ENCODE peak calls at places on chromosomes 3 and 15, in five cellular contexts. N, H, Z, T and K are unnamed samples.

GRCh38 chr15:55289573-55290360 is at the start of gene RAB27A:
- DNase-seq in N (peak), H (peak), Z (peak), T (peak), K (peak)

GRCh38 chr15:79640206-79640605 is 208.1 kb downstream of the MINAR1 start:
- DNase-seq in N (no peak), H (no peak), Z (peak), T (no peak), K (no peak)

GRCh38 chr3:190562866-190563525 is 49.1 kb downstream of the IL1RAP start:
- DNase-seq in N (no peak), H (no peak), Z (no peak), T (no peak), K (no peak)

GRCh38 chr3:57256844-57257243 is 29.3 kb downstream of the APPL1 start:
- DNase-seq in N (no peak), H (no peak), Z (no peak), T (peak), K (no peak)

GRCh38 chr3:186985713-186986364 is 55.5 kb downstream of the ST6GAL1 start:
- DNase-seq in N (no peak), H (no peak), Z (no peak), T (no peak), K (no peak)

GRCh38 chr3:106302451-106303221 is 433.8 kb upstream of the CBLB start:
- DNase-seq in N (no peak), H (no peak), Z (no peak), T (no peak), K (no peak)

GRCh38 chr3:46087871-46088270 is 60.6 kb upstream of the XCR1 start:
- DNase-seq in N (no peak), H (peak), Z (peak), T (no peak), K (no peak)

GRCh38 chr3:27340524-27340923 is 28.7 kb downstream of the NEK10 start:
- DNase-seq in N (no peak), H (no peak), Z (no peak), T (no peak), K (no peak)

GRCh38 chr15:58221591-58222241 is 83.5 kb downstream of the AQP9 start:
- DNase-seq in N (no peak), H (no peak), Z (peak), T (no peak), K (no peak)

GRCh38 chr15:69504352-69505040 is 51.9 kb downstream of the RPLP1 start:
- DNase-seq in N (no peak), H (no peak), Z (no peak), T (no peak), K (no peak)

GRCh38 chr15:90336705-90337141 is 15.4 kb upstream of the ZNF774 start:
- DNase-seq in N (no peak), H (no peak), Z (peak), T (peak), K (no peak)

GRCh38 chr15:100338971-100339444 is 2.8 kb downstream of the ADAMTS17 start:
- DNase-seq in N (peak), H (peak), Z (peak), T (peak), K (peak)

GRCh38 chr3:172029425-172030128 is 9.8 kb upstream of the FNDC3B start:
- DNase-seq in N (no peak), H (no peak), Z (no peak), T (no peak), K (no peak)

GRCh38 chr3:152316318-152316717 is 47.6 kb downstream of the MBNL1 start:
- DNase-seq in N (no peak), H (no peak), Z (no peak), T (no peak), K (no peak)
- TF ChIP-seq POLR2A in N (no peak), H (no peak), Z (no peak), T (no peak), K (no peak)

GRCh38 chr3:49689046-49689886 is at the start of the genes MST1 and RNF123:
- DNase-seq in N (peak), H (peak), Z (peak), T (peak), K (peak)
- TF ChIP-seq POLR2A in N (no peak), H (no peak), Z (peak), T (peak), K (peak)

GRCh38 chr3:108125151-108125540 is 34.3 kb upstream of the CD47 start:
- DNase-seq in N (no peak), H (no peak), Z (no peak), T (no peak), K (no peak)

GRCh38 chr3:108127301-108127988 is 36.6 kb upstream of the CD47 start:
- DNase-seq in N (no peak), H (no peak), Z (no peak), T (no peak), K (no peak)

GRCh38 chr3:108126348-108126747 is 35.5 kb upstream of the CD47 start:
- DNase-seq in N (no peak), H (no peak), Z (no peak), T (no peak), K (no peak)

GRCh38 chr3:108124337-108125150 is 33.7 kb upstream of the CD47 start:
- DNase-seq in N (no peak), H (no peak), Z (no peak), T (no peak), K (no peak)

GRCh38 chr3:108125550-108126071 is 34.8 kb upstream of the CD47 start:
- DNase-seq in N (no peak), H (no peak), Z (no peak), T (no peak), K (no peak)
- TF ChIP-seq POLR2A in N (no peak), H (no peak), Z (no peak), T (no peak), K (no peak)

GRCh38 chr3:136195258-136196063 is 674 bp downstream of the MSL2 start:
- DNase-seq in N (peak), H (peak), Z (peak), T (peak), K (peak)
- TF ChIP-seq POLR2A in N (peak), H (no peak), Z (no peak), T (no peak), K (no peak)

GRCh38 chr3:123584988-123585937 is at the start of gene HACD2:
- DNase-seq in N (peak), H (peak), Z (peak), T (peak), K (peak)
- TF ChIP-seq POLR2A in N (peak), H (peak), Z (peak), T (peak), K (peak)

GRCh38 chr15:65533057-65533752 is 2.9 kb downstream of the HACD3 start:
- DNase-seq in N (no peak), H (no peak), Z (no peak), T (no peak), K (no peak)

GRCh38 chr15:65529754-65530317 is 427 bp upstream of the HACD3 start:
- DNase-seq in N (no peak), H (no peak), Z (no peak), T (no peak), K (no peak)

GRCh38 chr15:65528461-65529060 is 1.7 kb upstream of the HACD3 start:
- DNase-seq in N (no peak), H (no peak), Z (no peak), T (no peak), K (no peak)

GRCh38 chr15:65532738-65533051 is 2.4 kb downstream of the HACD3 start:
- DNase-seq in N (no peak), H (no peak), Z (peak), T (no peak), K (no peak)

DNA sequence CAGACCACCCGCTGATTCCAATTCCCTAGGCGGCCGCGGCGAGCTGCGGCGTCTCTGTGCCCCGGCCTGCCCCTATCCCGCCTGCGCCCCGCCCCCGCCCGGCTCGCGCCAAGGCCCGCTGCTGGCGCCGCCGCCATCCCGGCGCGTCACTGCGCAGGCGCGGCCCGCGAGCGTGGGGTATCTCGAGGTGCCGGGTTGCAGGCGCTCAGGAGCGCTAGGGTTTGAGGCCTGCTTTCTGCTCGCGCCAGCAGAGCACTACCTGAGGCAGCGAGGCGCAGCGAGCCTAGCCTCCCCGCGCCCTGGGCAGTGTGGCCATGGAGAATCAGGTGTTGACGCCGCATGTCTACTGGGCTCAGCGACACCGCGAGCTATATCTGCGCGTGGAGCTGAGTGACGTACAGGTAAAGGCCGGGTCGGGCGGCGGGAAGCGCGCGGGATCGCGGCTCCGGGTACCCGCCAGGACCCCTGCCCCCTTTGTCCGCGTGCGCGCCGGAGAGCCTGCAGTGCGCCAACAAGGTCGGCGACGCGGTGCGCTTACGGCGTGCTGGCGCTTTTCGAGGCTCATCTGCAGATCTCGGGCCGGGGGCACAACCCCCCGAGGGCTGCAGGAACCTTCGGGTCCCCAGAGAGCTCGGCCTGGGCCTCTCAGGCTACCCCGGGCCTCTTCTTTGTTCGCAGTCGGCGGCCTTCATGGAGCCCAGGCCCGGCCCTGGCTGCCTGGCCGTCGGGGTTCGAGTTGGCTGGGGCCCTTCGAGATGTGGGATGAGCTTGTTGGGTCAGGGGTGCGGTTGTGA is at the start of gene HACD3:
- DNase-seq in N (peak), H (peak), Z (peak), T (peak), K (peak)
- TF ChIP-seq POLR2A in N (peak), H (peak), Z (peak), T (peak), K (peak)

DNA sequence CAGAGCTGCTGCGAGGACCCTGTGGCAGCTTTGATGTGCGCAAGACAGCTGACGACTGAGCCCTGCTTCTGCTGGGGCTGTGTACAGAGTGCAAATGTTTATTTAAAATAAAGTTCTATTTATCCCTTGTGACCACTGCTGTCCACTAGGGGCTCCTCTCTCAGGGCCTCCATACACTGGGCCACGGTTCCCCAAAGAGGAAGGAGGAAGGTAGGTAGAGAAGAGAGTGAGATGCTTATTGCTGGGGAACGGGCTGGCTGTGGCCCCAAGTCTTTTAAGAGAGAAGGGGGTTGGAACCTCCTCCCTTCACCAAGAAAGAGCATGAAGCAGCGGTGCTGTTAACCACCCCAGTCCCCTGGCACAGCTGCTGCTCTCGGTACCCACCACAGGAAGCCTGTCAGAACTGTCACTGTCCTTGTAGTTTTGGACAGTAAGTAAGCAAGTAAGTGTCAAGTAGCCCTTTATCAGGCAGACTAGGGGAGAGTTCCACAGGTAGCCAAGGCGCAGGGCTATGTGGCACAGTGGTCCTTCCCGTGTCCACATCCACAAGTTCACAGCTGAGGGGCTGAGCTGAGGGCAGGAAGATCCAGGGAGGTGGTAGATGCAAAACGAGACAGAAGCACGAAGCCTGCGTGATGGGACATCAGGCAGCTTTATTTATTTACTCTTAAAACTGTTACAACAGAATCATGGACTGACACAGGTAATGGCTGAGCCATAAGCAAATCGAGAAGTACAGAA is 47.3 kb downstream of the DHX30 start:
- DNase-seq in N (no peak), H (no peak), Z (peak), T (no peak), K (no peak)
- TF ChIP-seq POLR2A in N (no peak), H (no peak), Z (no peak), T (no peak), K (no peak)

GRCh38 chr15:80999623-81000036 is 1.1 kb upstream of the TLNRD1 start:
- DNase-seq in N (no peak), H (no peak), Z (no peak), T (no peak), K (no peak)
- TF ChIP-seq POLR2A in N (no peak), H (no peak), Z (no peak), T (no peak), K (no peak)

GRCh38 chr3:180981912-180982311 is 7.6 kb downstream of the DNAJC19 start:
- DNase-seq in N (no peak), H (no peak), Z (no peak), T (no peak), K (no peak)
- TF ChIP-seq POLR2A in N (no peak), H (no peak), Z (no peak), T (no peak), K (no peak)